ENCODE peak calls at places on chromosome 13, in five cellular contexts. C is HL-60, L is omental fat pad, F is fibroblast of pulmonary artery, M is cardiac muscle cell. B is an unnamed sample.

GRCh38 chr13:93146584-93147292 is 79.9 kb upstream of the GPC6 start:
- DNase-seq in C (no peak), L (no peak), F (peak; percentile 83), M (no peak), B (peak; percentile 39)

GRCh38 chr13:63481334-63481733 is 2065.7 kb upstream of the PCDH20 start:
- DNase-seq in C (no peak), L (no peak), F (peak; percentile 77), M (no peak), B (peak; percentile 21)

GRCh38 chr13:70960841-70961443 is 852.7 kb upstream of the KLHL1 start:
- DNase-seq in C (peak; percentile 32), L (no peak), F (peak; percentile 61), M (peak; percentile 48), B (peak; percentile 47)

GRCh38 chr13:32530841-32531253 is 7.7 kb downstream of the N4BP2L2 start:
- DNase-seq in C (no peak), L (no peak), F (peak; percentile 77), M (no peak), B (peak; percentile 33)

GRCh38 chr13:30033681-30034447 is 183.4 kb upstream of the UBL3 start:
- DNase-seq in C (no peak), L (no peak), F (peak; percentile 59), M (peak; percentile 46), B (peak; percentile 36)

GRCh38 chr13:76293346-76293745 is 592.9 kb downstream of the KCTD12 start:
- DNase-seq in C (no peak), L (no peak), F (peak; percentile 85), M (no peak), B (peak; percentile 55)

GRCh38 chr13:100269837-100270236 is 180.9 kb downstream of the PCCA start:
- DNase-seq in C (no peak), L (no peak), F (peak; percentile 94), M (no peak), B (peak; percentile 75)

GRCh38 chr13:40983725-40984669 is 35.1 kb downstream of the ELF1 start:
- DNase-seq in C (no peak), L (no peak), F (no peak), M (no peak), B (no peak)

GRCh38 chr13:98543380-98544104 is 33.4 kb downstream of the STK24 start:
- DNase-seq in C (no peak), L (no peak), F (no peak), M (no peak), B (no peak)

GRCh38 chr13:105410602-105411001 is 1124.9 kb downstream of the EFNB2 start:
- DNase-seq in C (peak; percentile 30), L (no peak), F (peak; percentile 51), M (peak; percentile 46), B (peak; percentile 18)

GRCh38 chr13:111049791-111050538 is 65.1 kb upstream of the ARHGEF7 start:
- DNase-seq in C (no peak), L (no peak), F (peak; percentile 42), M (peak; percentile 11), B (peak; percentile 34)

GRCh38 chr13:101053289-101053688 is 363.0 kb downstream of the NALCN start:
- DNase-seq in C (no peak), L (no peak), F (no peak), M (no peak), B (no peak)

GRCh38 chr13:87147076-87147475 is 524.1 kb upstream of the SLITRK5 start:
- DNase-seq in C (no peak), L (no peak), F (peak; percentile 13), M (no peak), B (no peak)

GRCh38 chr13:40191186-40191980 is 475.1 kb downstream of the FOXO1 start:
- DNase-seq in C (no peak), L (no peak), F (peak; percentile 60), M (peak; percentile 9), B (no peak)

GRCh38 chr13:44004881-44005280 is 125.2 kb downstream of the LACC1 start:
- DNase-seq in C (no peak), L (no peak), F (peak; percentile 57), M (no peak), B (peak; percentile 58)

GRCh38 chr13:36059366-36059765 is 71.8 kb downstream of the DCLK1 start:
- DNase-seq in C (no peak), L (no peak), F (no peak), M (no peak), B (no peak)

GRCh38 chr13:49419292-49419691 is 24.6 kb downstream of the CAB39L start:
- DNase-seq in C (no peak), L (no peak), F (no peak), M (no peak), B (no peak)

GRCh38 chr13:73467103-73467502 is 408.3 kb downstream of the KLF5 start:
- DNase-seq in C (no peak), L (no peak), F (peak; percentile 49), M (no peak), B (peak; percentile 81)

GRCh38 chr13:95124959-95125358 is 176.3 kb downstream of the ABCC4 start:
- DNase-seq in C (no peak), L (no peak), F (no peak), M (no peak), B (peak; percentile 9)

GRCh38 chr13:30829145-30829544 is 76.9 kb upstream of the MEDAG start:
- DNase-seq in C (no peak), L (no peak), F (peak; percentile 47), M (no peak), B (peak; percentile 92)

GRCh38 chr13:99986751-99987150 is 5.2 kb downstream of the ZIC2 start:
- DNase-seq in C (no peak), L (no peak), F (no peak), M (no peak), B (no peak)

GRCh38 chr13:58827904-58828303 is 1196.4 kb downstream of the PCDH17 start:
- DNase-seq in C (no peak), L (no peak), F (no peak), M (no peak), B (no peak)
- TF ChIP-seq CTCF in C (no peak), L (no peak), F (no peak), M (no peak), B (no peak)

GRCh38 chr13:113035209-113035800 is 66.3 kb downstream of the MCF2L start:
- DNase-seq in C (no peak), L (no peak), F (no peak), M (no peak), B (no peak)
- TF ChIP-seq CTCF in C (no peak), L (no peak), F (no peak), M (no peak), B (no peak)

DNA sequence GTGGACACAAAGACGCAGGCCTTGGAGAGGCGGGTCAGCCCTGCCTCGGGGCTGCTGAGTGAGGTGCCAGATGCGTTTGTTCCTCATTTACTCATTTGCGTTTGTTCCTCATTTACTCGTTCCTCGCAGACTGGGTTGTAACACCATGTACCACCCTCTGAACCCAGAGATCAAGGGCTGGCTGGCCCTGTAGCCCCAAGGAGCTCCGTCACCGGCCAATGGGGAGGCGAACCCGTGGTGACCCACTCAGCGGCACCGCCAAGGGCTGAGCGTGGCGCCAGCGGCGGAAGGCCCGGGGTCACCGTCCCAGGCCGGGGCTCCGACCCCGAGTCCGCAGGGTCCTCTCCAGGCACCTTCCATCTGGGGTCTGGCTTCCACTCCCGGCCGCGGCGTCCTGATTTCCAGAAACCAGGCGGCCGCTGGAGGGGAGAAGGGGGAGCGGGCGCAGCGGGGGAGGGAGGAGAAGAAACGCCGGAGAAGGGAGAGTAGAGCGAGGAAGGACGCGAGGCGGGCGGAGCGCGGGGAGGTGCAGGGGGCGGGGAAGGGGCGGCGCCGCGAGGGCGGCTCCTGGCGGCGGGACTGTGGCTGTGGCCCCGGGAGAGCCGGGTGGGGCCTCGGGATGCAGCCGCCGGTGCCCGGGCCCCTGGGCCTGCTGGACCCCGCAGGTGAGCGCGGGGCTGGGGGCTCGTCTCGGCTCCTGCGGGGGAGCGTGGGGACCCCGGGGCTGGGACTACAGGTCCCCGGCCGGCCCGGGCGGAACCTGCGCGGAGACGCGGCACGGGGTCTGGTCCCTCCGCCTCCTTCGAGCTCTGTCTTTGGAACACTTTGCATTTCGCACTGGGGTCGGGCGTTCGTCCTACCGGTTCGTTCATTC is at the start of gene TMEM255B:
- DNase-seq in C (peak; percentile 95), L (peak; percentile 54), F (peak; percentile 70), M (peak; percentile 88), B (peak; percentile 70)
- TF ChIP-seq CTCF in C (no peak), L (no peak), F (no peak), M (no peak), B (peak; percentile 31)

GRCh38 chr13:81473366-81473899 is 1132.5 kb upstream of the SPRY2 start:
- DNase-seq in C (no peak), L (no peak), F (no peak), M (no peak), B (no peak)
- TF ChIP-seq CTCF in C (no peak), L (no peak), F (no peak), M (no peak), B (no peak)

GRCh38 chr13:91520952-91521351 is 122.5 kb downstream of the GPC5 start:
- DNase-seq in C (no peak), L (no peak), F (no peak), M (no peak), B (no peak)

GRCh38 chr13:91513790-91514189 is 115.4 kb downstream of the GPC5 start:
- DNase-seq in C (no peak), L (no peak), F (no peak), M (no peak), B (no peak)

DNA sequence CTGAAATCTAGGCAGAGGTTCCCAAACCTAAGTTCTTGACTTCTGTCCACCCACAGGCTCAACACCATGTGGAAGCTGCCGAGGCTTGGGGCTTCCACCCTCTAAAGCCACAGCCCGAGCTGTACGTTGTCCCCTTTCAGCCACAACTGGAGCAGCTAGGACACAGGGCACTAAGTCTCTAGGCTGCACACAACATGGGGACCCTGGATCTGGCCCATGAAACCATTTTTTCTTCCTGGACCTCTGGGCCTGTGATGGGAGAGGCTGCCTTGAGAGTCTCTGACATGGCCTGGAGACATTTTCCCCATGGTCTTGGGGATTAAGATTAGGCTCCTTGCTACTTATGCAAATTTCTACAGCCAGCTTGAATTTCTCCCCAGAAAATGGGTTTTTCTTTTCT is 118.4 kb downstream of the GPC5 start:
- DNase-seq in C (no peak), L (no peak), F (no peak), M (no peak), B (no peak)
- TF ChIP-seq CTCF in C (no peak), L (no peak), F (no peak), M (no peak), B (no peak)

DNA sequence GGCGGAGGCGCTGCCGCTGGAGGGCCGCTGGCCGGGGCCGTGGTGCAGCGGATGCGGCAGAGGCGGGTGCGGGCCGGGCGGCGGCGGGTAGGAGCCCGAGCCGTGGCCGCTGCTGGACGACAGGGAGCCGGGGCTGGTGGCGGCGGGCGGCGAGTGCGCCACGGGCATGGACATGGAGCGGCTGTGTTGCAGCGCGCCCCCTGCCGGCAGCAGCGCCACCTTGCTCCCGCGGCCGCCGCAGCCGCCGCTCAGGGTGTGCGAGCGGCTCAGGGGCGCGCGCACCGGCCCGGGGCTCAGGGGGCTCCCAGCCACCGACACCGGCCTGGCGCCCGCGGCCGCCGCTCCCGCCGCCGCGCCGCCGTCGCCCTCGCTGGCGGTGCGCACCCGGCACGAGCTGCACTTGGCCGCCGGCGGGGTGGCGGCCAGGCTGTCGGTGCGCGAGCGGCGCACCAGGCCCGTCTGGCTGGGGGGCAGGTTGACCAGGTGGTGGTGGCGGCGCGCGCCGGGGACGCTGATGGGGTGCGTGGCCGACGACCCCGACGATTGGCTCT is 1.7 kb downstream of the IRS2 start:
- DNase-seq in C (peak; percentile 59), L (peak; percentile 41), F (peak; percentile 77), M (peak; percentile 89), B (peak; percentile 77)
- TF ChIP-seq CTCF in C (no peak), L (no peak), F (no peak), M (peak; percentile 16), B (peak; percentile 58)

GRCh38 chr13:19927117-19927734 is 31.3 kb upstream of the ZMYM2 start:
- DNase-seq in C (no peak), L (no peak), F (peak; percentile 34), M (no peak), B (peak; percentile 61)
- TF ChIP-seq CTCF in C (no peak), L (no peak), F (peak; percentile 50), M (peak; percentile 22), B (peak; percentile 52)

B was measured in MCF 10A.